ENCODE peak calls at places on chromosomes 13 and 19, in five cellular contexts. T, K, V, L and J are unnamed samples. For H3K27me3 and H3K4me1, the result is how much of the 10 kb centered on the place peaks cover.

GRCh38 chr13:90541346-90541745 is 806.1 kb upstream of the MIR17HG start:
- DNase-seq in T (no peak), K (no peak), V (no peak), L (no peak), J (no peak)

GRCh38 chr19:1644070-1644469 is 8.3 kb downstream of the TCF3 start:
- DNase-seq in T (no peak), K (no peak), V (no peak), L (no peak), J (no peak)

GRCh38 chr13:61128850-61129645 is 286.6 kb downstream of the PCDH20 start:
- DNase-seq in T (no peak), K (no peak), V (no peak), L (no peak), J (no peak)

GRCh38 chr13:108193806-108194205 is 21.5 kb downstream of the LIG4 start:
- DNase-seq in T (no peak), K (no peak), V (no peak), L (no peak), J (no peak)

GRCh38 chr19:16061943-16062342 is 14.4 kb upstream of the TPM4 start:
- DNase-seq in T (no peak), K (no peak), V (peak), L (no peak), J (no peak)

GRCh38 chr13:96091932-96092253 is 2.0 kb downstream of the HS6ST3 start:
- DNase-seq in T (no peak), K (no peak), V (no peak), L (no peak), J (no peak)

GRCh38 chr19:41997121-41997850 is 3.3 kb upstream of the ATP1A3 start:
- DNase-seq in T (peak), K (peak), V (no peak), L (no peak), J (no peak)

GRCh38 chr13:89925107-89925506 is 1422.4 kb upstream of the MIR17HG start:
- DNase-seq in T (peak), K (no peak), V (no peak), L (peak), J (peak)

GRCh38 chr13:21639604-21640003 is 31.3 kb upstream of the FGF9 start:
- DNase-seq in T (no peak), K (no peak), V (no peak), L (no peak), J (no peak)

GRCh38 chr19:10471909-10472308 is 31.2 kb downstream of the KEAP1 start:
- DNase-seq in T (peak), K (no peak), V (no peak), L (no peak), J (no peak)

GRCh38 chr19:51739466-51740213 is 12.0 kb downstream of the FPR1 start:
- DNase-seq in T (no peak), K (no peak), V (no peak), L (no peak), J (no peak)

GRCh38 chr13:87923713-87924112 is 252.5 kb downstream of the SLITRK5 start:
- DNase-seq in T (no peak), K (no peak), V (no peak), L (no peak), J (no peak)

GRCh38 chr19:10260141-10260584 is 8.1 kb downstream of the MRPL4 start:
- DNase-seq in T (no peak), K (no peak), V (no peak), L (peak), J (no peak)

GRCh38 chr19:12574036-12574435 is 22.8 kb upstream of the ZNF564 start:
- DNase-seq in T (no peak), K (peak), V (no peak), L (no peak), J (no peak)

GRCh38 chr19:1122972-1123363 is 19.2 kb downstream of the GPX4 start:
- DNase-seq in T (peak), K (peak), V (no peak), L (peak), J (no peak)

GRCh38 chr13:51950722-51951121 is 60.5 kb downstream of the ATP7B start:
- DNase-seq in T (no peak), K (no peak), V (no peak), L (no peak), J (no peak)

GRCh38 chr13:99226493-99226892 is 25.8 kb downstream of the UBAC2 start:
- DNase-seq in T (no peak), K (no peak), V (no peak), L (no peak), J (no peak)

GRCh38 chr13:36076211-36076610 is 55.0 kb downstream of the DCLK1 start:
- DNase-seq in T (no peak), K (no peak), V (no peak), L (no peak), J (no peak)

GRCh38 chr13:112477070-112477619 is 101.0 kb downstream of the SPACA7 start:
- DNase-seq in T (no peak), K (no peak), V (no peak), L (no peak), J (no peak)

GRCh38 chr19:29528946-29529645 is 3.3 kb downstream of the VSTM2B start:
- DNase-seq in T (no peak), K (no peak), V (no peak), L (no peak), J (no peak)
- H3K27me3 ChIP-seq in T (half or more), K (half or more), V (under half), L (under half), J (under half)

DNA sequence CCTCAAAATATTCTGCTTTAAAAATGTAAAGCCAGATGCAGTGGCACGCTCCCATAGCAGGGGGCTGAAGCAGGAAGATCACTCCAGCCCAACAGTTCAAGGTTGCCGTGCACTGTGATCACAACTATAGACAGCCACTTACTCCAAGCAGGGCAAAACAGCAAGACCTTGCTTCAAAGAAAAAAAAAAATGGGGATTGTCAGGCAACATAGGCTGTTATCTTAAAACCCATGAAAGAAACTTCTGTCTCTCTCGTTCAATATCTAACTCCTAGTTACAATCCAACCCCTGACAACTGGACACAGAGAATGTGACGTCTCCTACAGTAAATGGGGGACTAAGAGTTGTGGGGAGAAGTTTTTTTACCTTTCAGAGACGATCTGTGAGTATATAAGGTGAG is 17.4 kb downstream of the ELF1 start:
- DNase-seq in T (no peak), K (no peak), V (no peak), L (no peak), J (no peak)
- H3K4me1 ChIP-seq in T (under half), K (under half), V (half or more), L (under half), J (under half)

DNA sequence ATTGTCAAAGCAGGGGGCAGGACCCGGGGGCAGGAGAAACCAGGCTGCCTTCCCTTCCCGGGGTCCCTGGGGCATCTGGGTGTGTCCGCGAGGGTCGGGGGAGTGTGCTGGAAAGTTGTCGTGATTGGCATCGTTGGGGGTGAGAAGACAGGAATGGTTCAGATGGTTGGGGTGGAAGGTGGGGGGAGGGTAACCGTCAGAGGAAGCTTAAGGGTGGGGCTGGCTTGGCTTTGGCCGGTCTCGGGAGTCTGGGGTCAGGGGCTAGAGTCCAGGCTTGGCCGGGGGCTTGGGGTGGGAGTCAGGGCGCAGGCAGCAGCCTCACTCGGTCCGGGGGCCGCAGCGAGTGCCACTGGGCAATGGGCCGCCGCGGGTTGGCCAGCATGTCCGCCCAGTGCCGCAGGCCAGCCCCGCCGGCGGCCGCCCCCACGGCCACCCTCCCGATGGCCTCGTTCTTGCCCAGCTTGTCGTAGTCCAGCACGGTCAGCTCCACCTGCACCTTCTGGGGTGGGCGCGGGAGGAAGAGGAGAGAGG is 6.8 kb upstream of the DNAAF3 start:
- DNase-seq in T (no peak), K (no peak), V (no peak), L (no peak), J (no peak)
- H3K27me3 ChIP-seq in T (under half), K (under half), V (half or more), L (under half), J (under half)

GRCh38 chr13:34776390-34776981 is 165.6 kb upstream of the NBEA start:
- DNase-seq in T (no peak), K (no peak), V (no peak), L (no peak), J (no peak)
- H3K4me1 ChIP-seq in T (under half), K (under half), V (under half), L (under half), J (under half)

GRCh38 chr19:39262496-39262895 is 5.7 kb upstream of the IFNL2 start:
- DNase-seq in T (no peak), K (no peak), V (no peak), L (no peak), J (no peak)
- H3K27me3 ChIP-seq in T (under half), K (under half), V (under half), L (under half), J (under half)

DNA sequence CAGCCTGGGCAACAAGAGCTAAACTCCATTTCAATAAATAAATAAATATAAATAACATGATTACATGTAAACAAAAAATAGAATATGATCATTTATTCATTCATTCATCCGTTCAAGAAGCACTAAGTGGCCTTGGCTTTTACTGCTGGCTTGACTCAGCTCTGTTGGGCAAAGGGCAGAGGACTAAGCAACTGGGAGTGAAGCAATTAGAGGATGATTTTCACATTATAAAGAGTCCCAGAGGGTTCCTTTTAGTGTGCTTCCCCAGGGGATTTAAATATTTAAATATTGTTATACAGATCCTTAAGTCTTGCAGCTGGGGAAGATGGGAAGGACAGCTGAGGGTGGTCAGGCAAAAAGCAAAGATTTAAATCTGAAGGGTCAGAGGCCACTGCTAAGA is 34.9 kb upstream of the FLT1 start:
- DNase-seq in T (no peak), K (no peak), V (no peak), L (no peak), J (no peak)
- H3K4me1 ChIP-seq in T (under half), K (under half), V (under half), L (under half), J (under half)